ENCODE peak calls at places on chromosomes 13 and 19, in four cellular contexts. G is fibroblast of lung, O is colonic mucosa, B is adrenal gland. E is an unnamed sample. For H3K4me1, the result is how much of the 10 kb centered on the place peaks cover.

GRCh38 chr13:74794147-74794546 is 659.9 kb upstream of the KLF12 start:
- DNase-seq in G (no peak), B (no peak), O (no peak), E (peak)

GRCh38 chr13:46288570-46289259 is 77.0 kb downstream of the LRRC63 start:
- DNase-seq in O (no peak), B (no peak), G (peak), E (no peak)

GRCh38 chr13:20353973-20354372 is 121.9 kb upstream of the GJB6 start:
- DNase-seq in B (no peak), O (no peak), G (peak), E (no peak)

GRCh38 chr19:43425567-43426392 is 11.1 kb downstream of the TEX101 start:
- DNase-seq in G (peak), O (peak), B (no peak), E (peak)

GRCh38 chr19:52494518-52494917 is 33.0 kb upstream of the ZNF808 start:
- DNase-seq in B (no peak), O (no peak), G (no peak), E (no peak)

GRCh38 chr19:49574206-49574755 is 6.1 kb downstream of the NOSIP start:
- DNase-seq in G (no peak), O (no peak), B (no peak), E (no peak)

GRCh38 chr13:105937451-105937850 is 598.0 kb downstream of the EFNB2 start:
- DNase-seq in B (no peak), G (no peak), O (no peak), E (no peak)

GRCh38 chr19:53906211-53907192 is 2.6 kb upstream of the CACNG7 start:
- DNase-seq in G (no peak), B (peak), O (peak), E (peak)

GRCh38 chr19:1252818-1253513 is 4.6 kb downstream of the MIDN start:
- DNase-seq in O (peak), G (peak), B (peak), E (peak)

GRCh38 chr13:31261241-31261640 is 61.5 kb downstream of the B3GLCT start:
- DNase-seq in O (no peak), B (no peak), G (no peak), E (no peak)

GRCh38 chr19:54162241-54162805 is 2.8 kb upstream of the LENG1 start:
- DNase-seq in B (peak), G (peak), O (peak), E (peak)

GRCh38 chr19:991174-991931 is 7.2 kb downstream of the WDR18 start:
- DNase-seq in G (peak), B (no peak), O (peak), E (peak)

GRCh38 chr19:40775632-40776022 is 306 bp downstream of the MIA start:
- DNase-seq in G (no peak), O (no peak), B (no peak), E (no peak)

GRCh38 chr13:98775844-98776598 is 23.5 kb upstream of the SLC15A1 start:
- DNase-seq in O (peak), B (no peak), G (peak), E (no peak)

GRCh38 chr13:114128624-114129522 is 3.5 kb downstream of the RASA3 start:
- DNase-seq in O (peak), B (peak), G (peak), E (no peak)

GRCh38 chr13:110236831-110237261 is 70.1 kb downstream of the COL4A1 start:
- DNase-seq in G (no peak), B (peak), O (no peak), E (no peak)

GRCh38 chr13:110239280-110240120 is 67.5 kb downstream of the COL4A1 start:
- DNase-seq in O (no peak), B (no peak), G (no peak), E (no peak)

GRCh38 chr13:110238795-110239194 is 68.2 kb downstream of the COL4A1 start:
- DNase-seq in O (no peak), G (no peak), B (peak), E (no peak)

GRCh38 chr13:110236431-110236830 is 70.5 kb downstream of the COL4A1 start:
- DNase-seq in O (no peak), G (no peak), B (no peak), E (no peak)

DNA sequence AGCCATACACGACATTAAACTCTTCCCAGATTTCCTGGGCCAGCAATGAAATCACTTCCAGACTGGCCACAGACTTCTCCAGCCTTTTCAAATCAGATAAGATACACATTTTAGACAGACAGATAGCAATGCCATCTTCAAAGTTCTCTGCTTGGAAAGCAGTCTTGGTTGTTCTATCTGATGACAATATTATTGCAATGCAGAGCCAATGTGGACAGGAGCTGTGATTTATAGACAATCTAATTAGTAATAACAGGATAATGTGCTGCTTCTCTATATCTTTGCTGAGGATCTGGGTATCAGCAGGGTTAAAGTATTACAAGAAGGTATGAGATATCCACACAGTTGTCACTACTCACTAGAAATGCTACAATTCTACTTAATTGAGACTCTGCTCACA is 69.1 kb downstream of the COL4A1 start:
- DNase-seq in O (no peak), G (no peak), B (no peak), E (no peak)
- H3K4me1 ChIP-seq in O (under half), G (under half), B (under half), E (under half)

GRCh38 chr19:48511321-48511731 is 309 bp downstream of the LMTK3 start:
- DNase-seq in O (no peak), B (no peak), G (no peak), E (peak)

GRCh38 chr19:48509467-48510194 is 2.0 kb downstream of the LMTK3 start:
- DNase-seq in O (no peak), B (no peak), G (no peak), E (peak)

GRCh38 chr19:48511800-48512503 is at the start of gene LMTK3:
- DNase-seq in O (no peak), G (peak), B (peak), E (no peak)

GRCh38 chr19:48508729-48509310 is 2.8 kb downstream of the LMTK3 start:
- DNase-seq in O (no peak), G (no peak), B (no peak), E (no peak)

GRCh38 chr19:48510421-48511268 is 990 bp downstream of the LMTK3 start:
- DNase-seq in O (peak), G (peak), B (peak), E (peak)
- TF ChIP-seq CTCF in O (no peak), G (no peak), B (no peak), E (no peak)

GRCh38 chr13:110421061-110421460 is 114.0 kb downstream of the COL4A2 start:
- DNase-seq in B (no peak), O (no peak), G (peak), E (no peak)

GRCh38 chr13:110419946-110420345 is 112.9 kb downstream of the COL4A2 start:
- DNase-seq in B (peak), O (no peak), G (no peak), E (no peak)

GRCh38 chr13:110419391-110419791 is 112.3 kb downstream of the COL4A2 start:
- DNase-seq in B (peak), G (peak), O (no peak), E (no peak)

GRCh38 chr13:110421696-110422395 is 114.8 kb downstream of the COL4A2 start:
- DNase-seq in G (peak), B (no peak), O (no peak), E (no peak)

DNA sequence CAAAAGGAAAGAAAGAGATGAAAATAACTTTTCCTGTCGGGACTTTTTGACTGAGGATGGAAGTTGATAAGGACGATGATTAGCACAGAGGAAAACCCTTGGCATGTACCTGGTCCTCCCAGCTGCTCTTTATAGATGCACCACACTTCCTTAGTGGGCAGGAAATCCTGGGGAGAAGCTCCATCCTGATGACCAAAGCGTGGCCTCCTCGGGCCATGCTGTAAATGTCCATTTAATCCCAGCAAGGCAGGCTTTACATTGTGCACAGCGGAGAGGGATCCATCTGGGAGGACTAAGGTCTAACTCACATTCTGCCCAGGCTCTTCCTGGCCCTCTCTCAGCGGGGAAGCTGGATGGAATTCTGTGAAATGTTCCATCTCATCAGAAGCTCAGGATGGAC is 113.5 kb downstream of the COL4A2 start:
- DNase-seq in B (peak), G (no peak), O (no peak), E (no peak)
- H3K4me1 ChIP-seq in B (under half), G (under half), O (under half), E (under half)

DNA sequence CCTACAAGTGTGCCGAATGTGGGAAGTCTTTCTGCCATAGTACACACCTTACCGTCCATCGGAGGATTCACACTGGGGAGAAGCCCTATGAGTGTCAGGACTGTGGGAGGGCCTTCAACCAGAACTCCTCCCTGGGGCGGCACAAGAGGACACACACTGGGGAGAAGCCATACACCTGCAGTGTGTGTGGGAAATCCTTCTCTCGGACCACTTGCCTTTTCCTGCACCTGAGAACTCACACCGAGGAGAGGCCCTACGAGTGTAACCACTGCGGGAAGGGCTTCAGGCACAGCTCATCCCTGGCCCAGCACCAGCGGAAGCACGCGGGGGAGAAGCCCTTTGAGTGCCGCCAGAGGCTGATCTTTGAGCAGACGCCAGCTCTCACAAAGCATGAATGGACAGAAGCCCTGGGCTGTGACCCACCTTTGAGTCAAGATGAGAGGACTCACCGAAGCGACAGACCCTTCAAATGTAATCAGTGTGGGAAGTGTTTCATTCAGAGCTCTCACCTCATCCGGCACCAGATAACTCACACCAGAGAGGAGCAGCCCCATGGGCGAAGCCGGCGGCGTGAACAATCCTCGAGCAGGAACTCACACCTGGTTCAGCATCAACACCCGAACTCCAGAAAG is 10.3 kb upstream of the ERVK3-1 start:
- DNase-seq in B (no peak), G (no peak), O (no peak), E (no peak)
- TF ChIP-seq CTCF in B (no peak), G (no peak), O (no peak), E (no peak)

GRCh38 chr19:38839816-38840582 is 8.4 kb upstream of the ECH1 start:
- DNase-seq in G (peak), O (no peak), B (peak), E (no peak)
- H3K4me1 ChIP-seq in G (under half), O (under half), B (under half), E (under half)

GRCh38 chr13:103883698-103884097 is 817.5 kb upstream of the SLC10A2 start:
- DNase-seq in G (peak), B (no peak), O (no peak), E (no peak)

GRCh38 chr13:103878891-103879605 is 812.8 kb upstream of the SLC10A2 start:
- DNase-seq in B (no peak), G (peak), O (no peak), E (no peak)

GRCh38 chr13:103884139-103884723 is 818.0 kb upstream of the SLC10A2 start:
- DNase-seq in B (no peak), O (no peak), G (no peak), E (no peak)

GRCh38 chr13:103883152-103883551 is 816.9 kb upstream of the SLC10A2 start:
- DNase-seq in B (peak), G (peak), O (peak), E (peak)
- TF ChIP-seq CTCF in B (peak), G (peak), O (no peak), E (peak)

DNA sequence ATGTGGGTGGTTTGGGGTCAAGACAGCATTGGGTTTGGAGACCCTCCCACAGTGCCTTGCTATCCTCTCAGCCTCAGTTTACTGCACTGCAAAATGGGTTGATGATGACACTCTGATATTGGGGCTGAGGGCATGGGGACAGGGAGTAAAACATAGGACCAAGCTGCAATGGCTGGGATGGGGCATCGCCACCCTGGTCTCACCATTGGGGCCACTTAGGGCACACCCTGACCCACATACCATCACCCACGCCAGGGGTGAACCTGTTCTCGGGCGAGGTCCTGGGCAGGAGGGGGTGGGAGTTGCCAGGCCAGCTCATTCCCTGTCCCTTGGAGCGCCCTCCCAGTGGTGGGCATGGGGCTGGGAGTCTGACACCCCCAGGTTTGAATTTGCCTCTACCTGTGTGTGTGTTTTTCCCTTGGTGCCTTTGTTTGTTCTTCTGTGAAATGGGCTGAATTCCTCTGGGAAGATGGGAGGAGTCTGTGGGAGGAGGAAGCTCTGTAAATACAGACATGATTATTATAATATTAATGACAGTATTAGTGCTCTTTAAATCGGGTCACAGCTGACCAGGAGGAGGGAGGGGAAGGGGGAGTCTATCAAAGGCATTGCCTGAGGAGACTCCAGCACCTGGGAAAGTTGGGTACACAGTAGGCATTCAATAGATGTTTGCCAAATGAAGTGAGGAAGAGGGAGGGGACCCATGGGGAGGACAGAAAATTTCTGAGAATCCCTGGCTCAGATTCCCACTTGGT is 2.2 kb upstream of the FCHO1 start:
- DNase-seq in O (no peak), G (no peak), B (no peak), E (no peak)
- H3K4me1 ChIP-seq in O (under half), G (under half), B (under half), E (under half)

DNA sequence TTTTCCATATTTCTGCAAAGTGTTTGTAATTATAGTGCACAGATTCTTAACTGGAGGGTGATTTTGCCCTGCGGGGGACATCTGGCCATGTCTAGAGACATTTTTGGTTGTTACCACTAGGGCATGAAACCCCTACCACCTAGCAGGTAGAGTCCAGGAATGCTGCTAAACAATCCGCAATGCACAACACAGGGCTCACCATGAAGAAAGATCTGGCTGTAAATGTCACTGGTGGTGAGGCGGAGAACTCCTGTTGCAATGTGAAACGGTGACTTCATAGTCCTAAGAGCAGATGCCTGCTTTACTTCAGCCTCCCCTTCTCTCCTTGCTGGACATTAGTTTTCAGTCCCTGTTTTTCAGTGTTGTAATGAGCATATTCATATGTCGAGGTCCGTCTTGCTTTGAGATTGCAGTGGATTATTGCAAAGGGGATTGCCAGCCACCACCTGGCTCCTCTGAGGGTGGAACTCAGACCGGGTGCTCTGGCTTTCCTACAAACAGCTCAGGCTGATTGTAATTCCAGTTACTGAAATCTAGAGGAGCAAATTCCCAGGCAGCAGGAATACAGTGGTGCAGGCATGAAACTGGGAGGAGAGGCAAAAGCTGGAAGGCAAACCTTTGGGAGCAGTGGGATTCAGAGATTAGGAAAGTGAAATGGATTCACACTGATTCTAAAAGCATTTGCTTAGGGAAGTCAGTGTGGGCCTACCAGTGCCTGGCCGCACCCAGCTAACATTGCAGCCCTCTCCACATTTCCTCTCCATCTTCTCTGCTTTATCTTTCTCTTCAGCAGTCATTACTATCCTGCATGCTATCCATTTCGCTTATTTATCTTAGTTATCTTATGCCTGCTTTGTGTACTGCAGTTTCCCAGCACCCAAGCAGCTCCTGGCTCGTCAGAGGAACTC is 76.1 kb upstream of the PCDH8 start:
- DNase-seq in G (no peak), B (no peak), O (no peak), E (no peak)
- TF ChIP-seq CTCF in G (no peak), B (no peak), O (no peak), E (peak)